ENCODE peak calls at places on chromosomes 7 and 10, in ten cellular contexts. D, M, B, U, R, X, E, F, W and T are unnamed samples.

GRCh38 chr7:143892527-143893300 is 9.3 kb downstream of the TCAF1 start:
- DNase-seq in B (peak), U (no peak), E (no peak), R (no peak), M (no peak), X (peak), W (peak), D (peak), F (peak), T (no peak)

GRCh38 chr10:11570751-11571150 is 40.7 kb downstream of the USP6NL start:
- DNase-seq in B (no peak), U (no peak), R (no peak), W (no peak), D (no peak), X (no peak), E (no peak), F (no peak), M (no peak), T (no peak)

GRCh38 chr10:89836840-89837172 is 135.4 kb downstream of the KIF20B start:
- DNase-seq in B (no peak), E (no peak), D (no peak), U (no peak), X (no peak), M (no peak), F (no peak), W (no peak), R (no peak), T (no peak)

GRCh38 chr10:114631678-114632417 is 26.2 kb downstream of the ABLIM1 start:
- DNase-seq in D (peak), X (peak), R (peak), U (peak), W (peak), M (no peak), F (no peak), E (peak), B (peak), T (peak)

GRCh38 chr10:132711618-132712051 is 74.3 kb downstream of the NKX6-2 start:
- DNase-seq in W (no peak), X (no peak), B (no peak), E (no peak), U (no peak), D (no peak), R (no peak), F (no peak), M (no peak), T (no peak)

GRCh38 chr10:11015371-11015934 is 2.2 kb upstream of the CELF2 start:
- DNase-seq in X (no peak), D (no peak), E (no peak), M (no peak), F (no peak), W (no peak), U (no peak), B (no peak), R (no peak), T (no peak)

GRCh38 chr10:86960003-86960862 is 1.8 kb downstream of the SNCG start:
- DNase-seq in D (peak), X (peak), B (peak), F (no peak), M (no peak), W (peak), U (peak), E (no peak), R (no peak), T (no peak)

GRCh38 chr10:110765513-110766375 is 106.0 kb upstream of the PDCD4 start:
- DNase-seq in M (no peak), F (no peak), B (no peak), R (no peak), E (no peak), X (peak), D (peak), W (peak), U (no peak), T (no peak)

GRCh38 chr7:29883462-29884398 is 77.4 kb downstream of the WIPF3 start:
- DNase-seq in R (no peak), D (no peak), U (peak), M (no peak), F (peak), B (peak), W (no peak), X (no peak), E (no peak), T (no peak)

GRCh38 chr7:4879401-4880081 is 4.0 kb downstream of the RADIL start:
- DNase-seq in F (no peak), D (no peak), W (no peak), E (no peak), R (no peak), U (no peak), B (no peak), X (no peak), M (no peak), T (no peak)

GRCh38 chr7:671415-672042 is 55.0 kb upstream of the DNAAF5 start:
- DNase-seq in B (no peak), R (no peak), W (no peak), M (no peak), D (no peak), E (no peak), X (no peak), U (no peak), F (no peak), T (no peak)

GRCh38 chr10:62437696-62438095 is 63.5 kb downstream of the ZNF365 start:
- DNase-seq in U (peak), F (peak), E (no peak), B (peak), W (peak), M (peak), X (peak), R (no peak), D (peak), T (no peak)

GRCh38 chr7:159198016-159198724 is 53.5 kb upstream of the VIPR2 start:
- DNase-seq in X (no peak), E (no peak), U (no peak), F (no peak), M (no peak), B (no peak), D (no peak), W (no peak), R (no peak), T (no peak)

GRCh38 chr10:6823770-6824169 is 243.7 kb upstream of the PRKCQ start:
- DNase-seq in U (no peak), E (no peak), M (no peak), F (no peak), W (no peak), D (no peak), R (no peak), B (no peak), X (no peak), T (no peak)

GRCh38 chr10:31770307-31770902 is 158.2 kb downstream of the ARHGAP12 start:
- DNase-seq in B (peak), D (peak), U (peak), F (peak), R (peak), E (no peak), W (peak), X (peak), M (no peak), T (no peak)

GRCh38 chr7:40483630-40484029 is 348.8 kb downstream of the SUGCT start:
- DNase-seq in R (no peak), X (no peak), F (no peak), W (no peak), D (no peak), M (no peak), B (no peak), E (no peak), U (no peak), T (no peak)

GRCh38 chr10:42950606-42951485 is 126.0 kb upstream of the RET start:
- DNase-seq in W (no peak), D (no peak), E (peak), F (no peak), U (no peak), M (no peak), B (no peak), X (no peak), R (no peak), T (no peak)

GRCh38 chr7:22356855-22357310 is at the start of gene RAPGEF5:
- DNase-seq in E (no peak), R (no peak), D (peak), U (peak), M (no peak), F (peak), B (peak), X (peak), W (no peak), T (no peak)

GRCh38 chr7:100366411-100367250 is 6.7 kb upstream of the PILRA start:
- DNase-seq in U (no peak), M (no peak), B (no peak), D (peak), E (no peak), X (no peak), W (peak), F (no peak), R (no peak), T (no peak)

GRCh38 chr10:4443419-4443818 is 382.6 kb upstream of the AKR1E2 start:
- DNase-seq in M (no peak), B (no peak), F (no peak), U (no peak), D (no peak), W (no peak), E (no peak), R (no peak), X (no peak), T (no peak)

GRCh38 chr7:73367006-73367405 is 39.0 kb downstream of the FKBP6 start:
- DNase-seq in U (no peak), E (no peak), R (no peak), B (no peak), M (no peak), W (no peak), F (no peak), X (no peak), D (no peak), T (no peak)

GRCh38 chr7:4074994-4075393 is 607.1 kb upstream of the FOXK1 start:
- DNase-seq in U (no peak), X (no peak), B (no peak), R (no peak), E (peak), F (no peak), W (no peak), M (no peak), D (no peak), T (no peak)

GRCh38 chr10:51228714-51229100 is 154.4 kb downstream of the PRKG1 start:
- DNase-seq in W (no peak), E (no peak), X (no peak), F (no peak), M (no peak), U (no peak), B (no peak), D (no peak), R (no peak), T (no peak)

GRCh38 chr10:119254355-119254754 is 47.0 kb downstream of the GRK5 start:
- DNase-seq in U (no peak), R (no peak), W (no peak), X (no peak), B (no peak), D (no peak), M (no peak), E (no peak), F (no peak), T (no peak)

GRCh38 chr7:74093671-74094223 is 10.1 kb downstream of the LIMK1 start:
- DNase-seq in E (no peak), W (no peak), R (no peak), X (no peak), B (no peak), D (peak), M (no peak), U (no peak), F (no peak), T (no peak)

GRCh38 chr7:34759477-34760125 is 101.6 kb downstream of the NPSR1 start:
- DNase-seq in U (peak), B (peak), D (peak), X (peak), R (no peak), F (peak), E (no peak), W (peak), M (peak), T (no peak)

GRCh38 chr10:94500063-94500462 is 45.5 kb upstream of the HELLS start:
- DNase-seq in X (peak), B (no peak), F (no peak), M (no peak), W (peak), U (no peak), E (no peak), D (no peak), R (peak), T (no peak)

GRCh38 chr7:106916689-106917088 is 51.6 kb downstream of the PIK3CG start:
- DNase-seq in B (no peak), M (no peak), R (no peak), D (no peak), W (no peak), F (no peak), U (no peak), X (no peak), E (no peak), T (no peak)

GRCh38 chr7:93799750-93800357 is 90.7 kb downstream of the TFPI2 start:
- DNase-seq in W (peak), D (peak), M (no peak), B (peak), U (peak), E (no peak), X (peak), R (no peak), F (peak), T (no peak)

GRCh38 chr7:28996836-28997235 is 38.7 kb upstream of the TRIL start:
- DNase-seq in E (no peak), W (no peak), F (no peak), D (no peak), B (no peak), R (no peak), U (no peak), M (no peak), X (no peak), T (no peak)

GRCh38 chr10:59107147-59107546 is 69.3 kb upstream of the PHYHIPL start:
- DNase-seq in E (no peak), M (no peak), D (peak), B (no peak), R (no peak), W (no peak), X (no peak), U (no peak), F (no peak), T (no peak)

GRCh38 chr10:15313844-15314243 is 57.2 kb downstream of the FAM171A1 start:
- DNase-seq in M (no peak), B (peak), X (peak), W (no peak), F (no peak), U (no peak), R (peak), D (no peak), E (no peak), T (peak)

GRCh38 chr7:64098-64521 is 128.3 kb upstream of the FAM20C start:
- DNase-seq in F (no peak), B (peak), R (peak), M (peak), W (peak), U (peak), E (peak), X (peak), D (peak), T (peak)

GRCh38 chr7:45631569-45631968 is 57.4 kb downstream of the ADCY1 start:
- DNase-seq in F (no peak), R (no peak), W (no peak), B (no peak), U (no peak), D (no peak), X (no peak), E (no peak), M (no peak), T (no peak)

GRCh38 chr7:75938921-75939320 is 24.0 kb downstream of the POR start:
- DNase-seq in F (no peak), U (no peak), X (no peak), D (no peak), M (no peak), E (no peak), W (no peak), R (no peak), B (no peak), T (no peak)

GRCh38 chr7:138282997-138283396 is 177.1 kb upstream of the TRIM24 start:
- DNase-seq in W (no peak), X (no peak), D (no peak), M (no peak), E (no peak), B (no peak), F (no peak), R (no peak), U (no peak), T (no peak)